ENCODE peak calls at places on chromosomes 12 and 14, in nine cellular contexts. R is fibroblast of the aortic adventitia, F is astrocyte of the spinal cord, M is Panc1, N is tibial artery, Z is cardiac fibroblast, W is left ventricle myocardium inferior, S is dorsolateral prefrontal cortex, X is K562. C is an unnamed sample.

GRCh38 chr14:64725360-64725815 is 21.2 kb downstream of the PLEKHG3 start:
- DNase-seq in R (no peak), F (no peak), M (no peak), N (no peak), Z (no peak), W (peak), S (no peak), X (no peak), C (no peak)

GRCh38 chr14:46686652-46687051 is 35.1 kb upstream of the RPL10L start:
- DNase-seq in R (no peak), F (no peak), M (no peak), N (no peak), Z (no peak), W (no peak), S (no peak), X (no peak), C (no peak)

GRCh38 chr12:73221836-73222235 is 949.7 kb downstream of the TRHDE start:
- DNase-seq in R (no peak), F (no peak), M (no peak), N (no peak), Z (no peak), W (no peak), S (no peak), X (no peak), C (no peak)

GRCh38 chr14:100409016-100409385 is 85.9 kb downstream of the SLC25A47 start:
- DNase-seq in R (no peak), F (no peak), M (no peak), N (no peak), Z (no peak), W (no peak), S (no peak), X (peak), C (no peak)

GRCh38 chr12:12403264-12404248 is 46.7 kb downstream of the BORCS5 start:
- DNase-seq in R (no peak), F (no peak), M (no peak), N (no peak), Z (no peak), W (no peak), S (no peak), X (no peak), C (no peak)

GRCh38 chr14:66228267-66228970 is 257.8 kb upstream of the CCDC196 start:
- DNase-seq in R (peak), F (peak), M (no peak), N (no peak), Z (peak), W (no peak), S (no peak), X (no peak), C (peak)

GRCh38 chr12:62995097-62995496 is 60.1 kb upstream of the PPM1H start:
- DNase-seq in R (no peak), F (no peak), M (no peak), N (no peak), Z (no peak), W (no peak), S (no peak), X (no peak), C (no peak)

GRCh38 chr14:95683793-95684192 is 2.4 kb upstream of the TCL1B start:
- DNase-seq in R (no peak), F (no peak), M (peak), N (no peak), Z (no peak), W (no peak), S (no peak), X (no peak), C (no peak)

GRCh38 chr12:29148958-29149690 is at the start of gene FAR2:
- DNase-seq in R (peak), F (peak), M (no peak), N (no peak), Z (peak), W (peak), S (peak), X (peak), C (peak)

GRCh38 chr12:52735106-52735505 is 31.8 kb upstream of the KRT77 start:
- DNase-seq in R (no peak), F (no peak), M (no peak), N (no peak), Z (no peak), W (no peak), S (no peak), X (no peak), C (no peak)

GRCh38 chr12:121990692-121991603 is 30.7 kb upstream of the BCL7A start:
- DNase-seq in R (no peak), F (peak), M (no peak), N (no peak), Z (peak), W (no peak), S (no peak), X (no peak), C (peak)

GRCh38 chr14:100532154-100532915 is 54.9 kb downstream of the BEGAIN start:
- DNase-seq in R (no peak), F (no peak), M (no peak), N (peak), Z (no peak), W (peak), S (peak), X (no peak), C (peak)

GRCh38 chr12:19074700-19075099 is 54.8 kb upstream of the PLEKHA5 start:
- DNase-seq in R (peak), F (no peak), M (no peak), N (no peak), Z (no peak), W (no peak), S (no peak), X (no peak), C (peak)

GRCh38 chr14:95326987-95327386 is 7.3 kb upstream of the CLMN start:
- DNase-seq in R (no peak), F (no peak), M (no peak), N (no peak), Z (no peak), W (no peak), S (no peak), X (no peak), C (no peak)

GRCh38 chr14:37585101-37585479 is 10.0 kb downstream of the FOXA1 start:
- DNase-seq in R (no peak), F (no peak), M (no peak), N (no peak), Z (no peak), W (no peak), S (no peak), X (no peak), C (no peak)

GRCh38 chr12:99302874-99303273 is 344.7 kb upstream of the GARIN6 start:
- DNase-seq in R (no peak), F (no peak), M (no peak), N (no peak), Z (no peak), W (no peak), S (no peak), X (no peak), C (no peak)

GRCh38 chr12:76519538-76519937 is 40.0 kb downstream of the OSBPL8 start:
- DNase-seq in R (no peak), F (peak), M (no peak), N (no peak), Z (peak), W (no peak), S (no peak), X (no peak), C (no peak)

GRCh38 chr12:27031531-27031930 is 9.2 kb downstream of the MED21 start:
- DNase-seq in R (no peak), F (no peak), M (no peak), N (no peak), Z (no peak), W (no peak), S (no peak), X (no peak), C (no peak)

GRCh38 chr12:49515266-49515665 is 23.6 kb upstream of the KCNH3 start:
- DNase-seq in R (peak), F (peak), M (peak), N (no peak), Z (peak), W (no peak), S (no peak), X (no peak), C (peak)

GRCh38 chr12:17296882-17297281 is 690.9 kb upstream of the LMO3 start:
- DNase-seq in R (no peak), F (no peak), M (no peak), N (no peak), Z (no peak), W (no peak), S (no peak), X (no peak), C (no peak)

GRCh38 chr14:91374287-91374880 is 43.2 kb downstream of the CCDC88C start:
- DNase-seq in R (no peak), F (peak), M (no peak), N (no peak), Z (no peak), W (no peak), S (no peak), X (no peak), C (no peak)

GRCh38 chr12:90343966-90344365 is 611.0 kb downstream of the CCER1 start:
- DNase-seq in R (no peak), F (no peak), M (no peak), N (no peak), Z (no peak), W (no peak), S (no peak), X (no peak), C (no peak)

GRCh38 chr14:92675421-92675820 is 73.0 kb downstream of the LGMN start:
- DNase-seq in R (no peak), F (no peak), M (no peak), N (no peak), Z (no peak), W (no peak), S (no peak), X (no peak), C (no peak)

GRCh38 chr14:59939828-59940227 is 19.9 kb downstream of the LRRC9 start:
- DNase-seq in R (no peak), F (no peak), M (no peak), N (no peak), Z (no peak), W (no peak), S (no peak), X (no peak), C (no peak)

GRCh38 chr12:97005612-97006011 is 98.6 kb downstream of the NEDD1 start:
- DNase-seq in R (no peak), F (no peak), M (no peak), N (no peak), Z (no peak), W (no peak), S (no peak), X (no peak), C (no peak)

GRCh38 chr12:50641566-50641965 is 122.3 kb upstream of the ATF1 start:
- DNase-seq in R (no peak), F (no peak), M (no peak), N (no peak), Z (no peak), W (no peak), S (no peak), X (peak), C (no peak)

GRCh38 chr14:69720912-69721311 is 46.0 kb upstream of the SRSF5 start:
- DNase-seq in R (no peak), F (no peak), M (no peak), N (no peak), Z (no peak), W (no peak), S (no peak), X (no peak), C (no peak)

GRCh38 chr12:109455706-109456105 is 21.4 kb downstream of the KCTD10 start:
- DNase-seq in R (no peak), F (no peak), M (no peak), N (no peak), Z (no peak), W (no peak), S (no peak), X (no peak), C (no peak)

GRCh38 chr12:109760930-109761630 is 47.5 kb downstream of the FAM222A start:
- DNase-seq in R (no peak), F (no peak), M (no peak), N (peak), Z (no peak), W (no peak), S (peak), X (no peak), C (no peak)

GRCh38 chr14:71524321-71524982 is 407.8 kb upstream of the RGS6 start:
- DNase-seq in R (no peak), F (no peak), M (no peak), N (no peak), Z (no peak), W (no peak), S (no peak), X (no peak), C (no peak)

GRCh38 chr14:95261616-95262510 is 57.8 kb downstream of the CLMN start:
- DNase-seq in R (no peak), F (no peak), M (no peak), N (no peak), Z (peak), W (peak), S (no peak), X (no peak), C (no peak)

GRCh38 chr12:114481200-114481535 is 75.2 kb upstream of the TBX5 start:
- DNase-seq in R (no peak), F (no peak), M (no peak), N (no peak), Z (no peak), W (no peak), S (no peak), X (no peak), C (no peak)

GRCh38 chr12:130916251-130916911 is 37.3 kb upstream of the ADGRD1 start:
- DNase-seq in R (peak), F (peak), M (peak), N (peak), Z (peak), W (peak), S (peak), X (peak), C (peak)

GRCh38 chr12:121036810-121037326 is 2.2 kb downstream of the OASL start:
- DNase-seq in R (peak), F (peak), M (no peak), N (no peak), Z (peak), W (no peak), S (no peak), X (no peak), C (peak)

GRCh38 chr14:64951291-64951690 is 8.7 kb upstream of the GPX2 start:
- DNase-seq in R (no peak), F (no peak), M (no peak), N (no peak), Z (no peak), W (no peak), S (no peak), X (no peak), C (no peak)

GRCh38 chr14:97180304-97181200 is 383.4 kb downstream of the VRK1 start:
- DNase-seq in R (no peak), F (peak), M (peak), N (no peak), Z (peak), W (no peak), S (no peak), X (no peak), C (peak)

GRCh38 chr12:6827982-6828670 is at the start of gene P3H3:
- DNase-seq in R (peak), F (peak), M (no peak), N (no peak), Z (peak), W (peak), S (no peak), X (peak), C (peak)

GRCh38 chr14:64938972-64939816 is 3.4 kb downstream of the GPX2 start:
- DNase-seq in R (no peak), F (no peak), M (no peak), N (no peak), Z (no peak), W (no peak), S (no peak), X (no peak), C (no peak)

GRCh38 chr12:118259079-118259478 is 113.6 kb downstream of the TAOK3 start:
- DNase-seq in R (no peak), F (peak), M (no peak), N (no peak), Z (peak), W (no peak), S (no peak), X (no peak), C (no peak)

GRCh38 chr12:104414581-104415305 is 42.0 kb upstream of the CHST11 start:
- DNase-seq in R (no peak), F (peak), M (no peak), N (no peak), Z (no peak), W (no peak), S (no peak), X (peak), C (no peak)

GRCh38 chr12:104410786-104411185 is 46.0 kb upstream of the CHST11 start:
- DNase-seq in R (peak), F (no peak), M (no peak), N (no peak), Z (peak), W (no peak), S (no peak), X (no peak), C (no peak)

GRCh38 chr12:104411826-104412626 is 44.7 kb upstream of the CHST11 start:
- DNase-seq in R (no peak), F (no peak), M (no peak), N (no peak), Z (no peak), W (no peak), S (no peak), X (peak), C (no peak)

GRCh38 chr12:104413330-104413729 is 43.4 kb upstream of the CHST11 start:
- DNase-seq in R (no peak), F (no peak), M (no peak), N (no peak), Z (no peak), W (no peak), S (no peak), X (no peak), C (no peak)

GRCh38 chr12:104412681-104413080 is 44.1 kb upstream of the CHST11 start:
- DNase-seq in R (no peak), F (no peak), M (no peak), N (no peak), Z (no peak), W (no peak), S (no peak), X (no peak), C (no peak)
- H3K4me3 ChIP-seq in R (no peak), F (no peak), M (no peak), N (no peak), Z (no peak), W (no peak), S (no peak), X (no peak), C (no peak)

DNA sequence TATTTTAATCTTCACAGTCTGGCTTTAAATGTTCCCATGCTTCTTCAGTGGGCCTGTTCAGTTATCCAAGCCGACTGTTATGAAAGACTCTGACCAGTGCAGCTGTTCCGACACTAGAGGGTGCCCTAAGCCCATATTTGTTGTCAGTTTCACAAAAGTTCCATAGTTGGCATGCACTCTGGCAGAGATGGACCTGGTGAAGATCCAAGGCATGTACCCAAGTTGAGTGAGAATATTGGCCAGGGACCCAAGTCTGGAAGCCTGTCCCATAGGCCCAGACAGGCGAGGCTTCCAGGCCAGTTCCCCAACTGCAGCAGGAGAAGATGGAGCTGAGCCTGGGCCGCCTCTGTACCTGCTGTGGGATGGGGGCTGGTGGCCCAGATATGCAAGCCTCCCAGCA is 27.4 kb upstream of the GUCY2C start:
- DNase-seq in R (peak), F (peak), M (no peak), N (peak), Z (peak), W (peak), S (no peak), X (peak), C (peak)
- TF ChIP-seq CTCF in R (peak), F (peak), M (peak), N (peak), Z (peak), W (peak), S (peak), X (peak), C (peak)

DNA sequence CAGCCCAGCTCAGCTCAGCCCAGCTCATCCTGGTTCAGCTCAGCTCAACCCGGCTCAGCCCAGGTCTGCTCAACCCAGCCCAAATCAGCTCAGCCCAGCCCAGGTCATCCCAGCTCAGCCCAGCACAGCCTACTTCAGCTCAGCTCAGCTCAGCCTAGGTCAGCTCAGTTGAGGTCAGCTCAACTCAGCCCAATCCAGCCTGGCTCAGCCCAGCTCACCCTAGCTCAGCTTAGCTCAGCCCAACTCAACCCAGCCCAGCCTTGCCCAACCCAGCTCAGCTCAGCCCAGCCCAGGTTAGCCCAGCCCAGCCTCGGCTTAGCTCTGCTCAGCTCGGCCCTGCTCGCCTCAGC is 332.3 kb downstream of the TMEM121 start:
- DNase-seq in R (no peak), F (no peak), M (no peak), N (no peak), Z (no peak), W (peak), S (no peak), X (no peak), C (no peak)
- H3K4me3 ChIP-seq in R (no peak), F (no peak), M (no peak), N (no peak), Z (no peak), W (no peak), S (no peak), X (no peak), C (no peak)

DNA sequence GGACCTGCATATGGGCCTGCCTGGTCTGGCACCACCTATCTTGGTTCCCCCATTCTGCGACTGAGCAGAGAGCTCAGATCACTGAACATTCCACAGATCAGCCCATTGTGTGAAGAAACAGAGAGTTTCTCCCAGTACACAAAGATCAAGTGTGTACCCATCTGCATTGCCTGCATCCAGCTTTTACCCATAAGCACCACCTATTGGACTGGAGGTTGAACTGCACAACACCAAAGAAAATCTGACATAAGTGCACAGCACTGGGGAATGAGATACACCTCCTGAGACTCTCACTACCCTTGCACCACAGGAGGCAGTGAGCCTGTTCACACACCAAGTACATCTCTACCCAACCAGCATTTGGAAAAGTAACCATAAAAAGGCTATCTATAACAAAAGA is 362.6 kb upstream of the CLEC14A start:
- DNase-seq in R (no peak), F (no peak), M (no peak), N (no peak), Z (no peak), W (no peak), S (no peak), X (no peak), C (no peak)
- TF ChIP-seq CTCF in R (no peak), F (no peak), M (no peak), N (no peak), Z (no peak), W (no peak), S (no peak), X (no peak), C (no peak)

GRCh38 chr12:78305808-78306207 is 475.1 kb downstream of the NAV3 start:
- DNase-seq in R (no peak), F (no peak), M (no peak), N (no peak), Z (no peak), W (no peak), S (no peak), X (no peak), C (no peak)
- H3K4me3 ChIP-seq in R (no peak), F (no peak), M (no peak), N (no peak), Z (no peak), W (no peak), S (no peak), X (no peak), C (no peak)

GRCh38 chr12:92403210-92404175 is 257.8 kb upstream of the BTG1 start:
- DNase-seq in R (no peak), F (no peak), M (no peak), N (no peak), Z (no peak), W (no peak), S (no peak), X (peak), C (no peak)

GRCh38 chr12:92404259-92404894 is 258.7 kb upstream of the BTG1 start:
- DNase-seq in R (no peak), F (no peak), M (no peak), N (no peak), Z (no peak), W (no peak), S (no peak), X (peak), C (no peak)

GRCh38 chr12:92404921-92405320 is 259.3 kb upstream of the BTG1 start:
- DNase-seq in R (no peak), F (no peak), M (no peak), N (no peak), Z (no peak), W (no peak), S (no peak), X (peak), C (no peak)

GRCh38 chr12:92411687-92412086 is 266.0 kb upstream of the BTG1 start:
- DNase-seq in R (no peak), F (no peak), M (no peak), N (no peak), Z (no peak), W (no peak), S (no peak), X (no peak), C (no peak)

GRCh38 chr12:92408072-92408900 is 262.6 kb upstream of the BTG1 start:
- DNase-seq in R (peak), F (no peak), M (peak), N (no peak), Z (peak), W (no peak), S (no peak), X (peak), C (peak)
- TF ChIP-seq CTCF in R (peak), F (peak), M (peak), N (no peak), Z (peak), W (peak), S (no peak), X (peak), C (peak)